ENCODE peak calls at places on chromosomes 13 and 19, in nine cellular contexts. B, X, A, T, Z, L, Q, O and C are unnamed samples.
A peak's percentile ranks its signal among the peaks of the same experiment; 100 is the strongest.

GRCh38 chr19:49362926-49363264 is 679 bp upstream of the TEAD2 start:
- DNase-seq in O (peak; percentile 40), T (peak; percentile 51), B (no peak), Q (no peak), X (no peak), A (peak; percentile 21), L (peak; percentile 76), Z (no peak), C (no peak)

GRCh38 chr19:1616396-1616795 is 11.1 kb upstream of the UQCR11 start:
- DNase-seq in A (no peak), O (no peak), B (no peak), Z (no peak), X (no peak), T (peak; percentile 87), L (no peak), Q (peak; percentile 85), C (no peak)

GRCh38 chr13:78934336-78934735 is 275.4 kb upstream of the OBI1 start:
- DNase-seq in X (no peak), B (no peak), A (no peak), L (no peak), Q (no peak), O (no peak), T (no peak), Z (no peak), C (no peak)

GRCh38 chr19:14632286-14632685 is 42.4 kb downstream of the ADGRE3 start:
- DNase-seq in Z (no peak), T (no peak), O (no peak), L (no peak), A (no peak), X (no peak), Q (peak; percentile 20), B (peak; percentile 17), C (peak; percentile 56)

GRCh38 chr13:92838786-92839185 is 387.8 kb upstream of the GPC6 start:
- DNase-seq in L (no peak), O (no peak), Z (no peak), Q (peak; percentile 96), A (no peak), T (no peak), X (no peak), B (peak; percentile 91), C (peak; percentile 93)

GRCh38 chr13:114124921-114125320 is 7.5 kb downstream of the RASA3 start:
- DNase-seq in L (no peak), O (no peak), A (no peak), T (no peak), Z (peak; percentile 51), B (peak; percentile 75), X (no peak), Q (peak; percentile 92), C (peak; percentile 28)

GRCh38 chr13:24356837-24357236 is 47.5 kb downstream of the C1QTNF9 start:
- DNase-seq in L (no peak), Q (no peak), B (no peak), Z (no peak), T (no peak), O (no peak), X (no peak), A (no peak), C (no peak)

GRCh38 chr13:25847145-25847544 is 204.7 kb downstream of the SHISA2 start:
- DNase-seq in Z (no peak), L (no peak), O (no peak), B (no peak), T (no peak), X (no peak), Q (no peak), A (no peak), C (no peak)

GRCh38 chr13:111046590-111047141 is 68.4 kb upstream of the ARHGEF7 start:
- DNase-seq in Q (peak; percentile 60), B (no peak), L (no peak), A (no peak), T (peak; percentile 31), O (no peak), X (no peak), Z (no peak), C (no peak)

GRCh38 chr19:10544753-10545251 is 1.1 kb downstream of the ATG4D start:
- DNase-seq in Z (no peak), X (no peak), B (no peak), A (no peak), O (no peak), L (peak; percentile 51), T (peak; percentile 56), Q (no peak), C (no peak)

GRCh38 chr19:8069116-8069973 is 16.8 kb downstream of the CCL25 start:
- DNase-seq in O (no peak), A (no peak), Q (peak; percentile 21), X (no peak), T (no peak), Z (no peak), L (no peak), B (no peak), C (peak; percentile 27)

DNA sequence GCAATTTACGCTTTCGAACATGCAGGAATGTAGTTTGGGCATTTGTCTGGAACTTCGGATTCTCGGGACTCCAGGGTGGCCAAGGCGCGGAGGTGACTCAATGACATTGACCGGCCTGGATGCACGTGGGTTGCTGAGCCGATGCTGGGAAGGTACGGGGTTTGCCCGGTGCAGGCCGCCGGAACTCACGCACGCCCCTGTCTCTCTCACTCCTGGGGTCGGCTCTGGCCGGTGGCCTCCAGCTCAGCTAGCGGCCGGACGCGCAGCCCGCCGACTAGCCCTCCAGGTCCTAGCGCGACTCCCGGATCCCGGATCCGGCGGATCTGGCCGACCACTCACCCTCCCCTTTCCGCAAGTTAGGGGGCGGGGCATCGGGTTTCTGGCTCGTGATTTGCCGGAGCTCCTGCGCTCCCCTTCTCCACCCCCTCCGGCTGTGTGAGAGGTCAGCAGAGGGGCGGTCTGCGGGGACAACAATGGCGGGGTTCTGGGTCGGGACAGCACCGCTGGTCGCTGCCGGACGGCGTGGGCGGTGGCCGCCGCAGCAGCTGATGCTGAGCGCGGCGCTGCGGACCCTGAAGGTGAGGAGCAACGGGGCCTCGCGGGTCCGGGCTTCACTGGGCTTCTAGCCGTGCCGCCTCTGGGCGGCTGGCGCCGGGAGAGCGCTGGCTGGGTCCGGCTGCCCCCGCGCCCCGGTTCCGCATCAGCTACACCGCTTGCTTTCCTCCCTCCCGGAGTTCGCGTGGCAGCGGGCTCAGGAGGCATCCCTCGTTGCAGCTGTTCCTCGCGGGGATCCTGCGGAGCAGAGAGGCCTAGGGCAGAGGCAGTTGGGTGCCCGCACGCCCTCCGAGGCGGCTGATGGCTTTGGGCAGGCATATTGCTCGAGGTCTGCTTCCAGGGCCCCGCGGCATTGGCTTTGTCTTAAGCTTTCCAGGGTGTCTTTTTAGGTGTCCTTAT is at the start of gene PCCA:
- DNase-seq in Z (peak; percentile 91), B (peak; percentile 88), Q (peak; percentile 87), A (peak; percentile 94), O (peak; percentile 97), T (peak; percentile 97), L (peak; percentile 96), X (peak; percentile 95), C (peak; percentile 95)
- TF ChIP-seq CTCF in Z (no peak), B (no peak), Q (no peak), A (no peak), O (no peak), T (no peak), L (no peak), X (no peak), C (no peak)

DNA sequence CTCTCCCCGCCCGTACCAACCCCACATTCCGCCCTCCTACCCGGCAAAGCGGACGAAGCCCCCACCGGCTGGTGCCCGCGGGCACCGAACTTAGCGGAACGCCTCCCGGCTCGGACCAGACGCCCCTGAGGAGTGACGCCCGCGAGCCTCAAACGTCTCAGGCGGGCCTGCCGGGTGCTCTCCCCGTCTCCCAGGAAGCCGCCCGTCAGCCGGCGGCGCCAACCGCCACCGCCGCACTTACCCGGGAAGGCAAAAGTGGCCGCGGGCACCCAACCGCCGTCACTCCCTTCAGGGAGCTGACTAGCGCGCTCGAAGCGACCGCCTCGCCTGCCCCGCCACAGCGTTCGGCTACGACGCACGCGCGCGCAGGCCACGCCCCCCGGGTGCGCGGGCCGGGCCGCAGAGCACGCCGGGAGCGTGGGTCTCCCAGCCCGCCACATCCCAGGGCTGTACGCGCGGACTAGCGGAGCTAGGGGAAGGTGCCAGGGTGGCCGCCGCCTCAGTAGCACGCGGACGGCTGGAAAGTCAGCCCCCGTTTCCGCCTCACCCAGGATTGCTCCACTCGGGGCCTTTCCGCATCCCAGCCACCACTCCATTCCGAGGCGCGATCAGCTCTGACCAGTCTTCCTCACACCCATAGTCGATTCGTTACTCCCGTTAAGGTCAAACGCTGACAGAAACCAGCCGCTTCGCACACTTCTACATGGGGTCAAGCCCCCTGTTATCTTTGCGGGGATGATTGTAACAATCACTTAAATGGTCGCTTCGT is at the start of gene TEX30:
- DNase-seq in O (peak; percentile 87), T (peak; percentile 80), L (peak; percentile 90), Z (peak; percentile 73), A (peak; percentile 40), B (peak; percentile 87), Q (peak; percentile 74), X (peak; percentile 79), C (peak; percentile 79)
- TF ChIP-seq CTCF in O (no peak), T (no peak), L (no peak), Z (peak; percentile 36), A (no peak), B (no peak), Q (no peak), X (no peak), C (no peak)

DNA sequence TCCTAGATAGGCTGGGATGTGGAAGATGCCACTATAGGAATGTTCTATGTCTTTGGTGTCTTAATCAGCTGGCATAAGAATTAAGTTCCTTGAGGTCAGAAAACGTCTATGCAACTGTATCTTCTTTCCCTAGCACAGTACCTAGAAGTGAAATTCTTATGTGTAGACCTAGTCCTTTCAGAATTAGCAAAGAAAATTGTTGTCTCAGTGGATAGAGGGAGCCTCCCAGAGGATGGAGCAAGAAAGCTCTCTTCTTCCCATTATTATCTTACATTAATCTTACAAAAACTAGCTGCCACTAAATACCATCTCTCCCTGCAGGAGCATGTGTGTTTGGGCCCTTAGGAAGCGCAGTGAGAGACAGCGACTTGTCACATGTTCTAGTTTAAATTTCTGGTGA is 11.6 kb downstream of the CLDN10 start:
- DNase-seq in B (no peak), L (no peak), Q (peak; percentile 10), T (no peak), X (no peak), O (no peak), A (no peak), Z (no peak), C (peak; percentile 49)
- TF ChIP-seq CTCF in B (peak; percentile 24), L (no peak), Q (peak; percentile 15), T (no peak), X (peak; percentile 24), O (no peak), A (no peak), Z (no peak), C (peak; percentile 30)

GRCh38 chr13:95296326-95296939 is 4.8 kb downstream of the ABCC4 start:
- DNase-seq in Q (no peak), X (no peak), B (peak; percentile 32), T (peak; percentile 61), L (peak; percentile 69), A (no peak), O (peak; percentile 68), Z (peak; percentile 24), C (peak; percentile 70)
- TF ChIP-seq CTCF in Q (peak; percentile 46), X (peak; percentile 71), B (peak; percentile 69), T (peak; percentile 75), L (peak; percentile 56), A (peak; percentile 24), O (peak; percentile 53), Z (peak; percentile 72), C (peak; percentile 55)

GRCh38 chr13:33057019-33057785 is 41.0 kb downstream of the KL start:
- DNase-seq in Q (peak; percentile 44), L (no peak), B (peak; percentile 7), X (no peak), Z (no peak), O (peak; percentile 32), T (no peak), A (peak; percentile 53), C (peak; percentile 22)
- TF ChIP-seq CTCF in Q (peak; percentile 62), L (no peak), B (peak; percentile 51), X (peak; percentile 19), Z (no peak), O (peak; percentile 52), T (peak; percentile 18), A (peak; percentile 23), C (peak; percentile 22)